ENCODE peak calls at places on chromosomes 2 and 18, in eight cellular contexts. One of them, this sample, is unnamed.

GRCh38 chr2:85394256-85394655 is 15.9 kb downstream of the CAPG start:
- DNase-seq in stomach: no peak
- DNase-seq in K562: no peak
- DNase-seq in spleen: peak
- DNase-seq in transverse colon: no peak
- DNase-seq in body of pancreas: no peak
- DNase-seq in prostate gland: no peak
- DNase-seq in H54: no peak
- DNase-seq in this sample: no peak

GRCh38 chr2:158723921-158724802 is 71.0 kb upstream of the DAPL1 start:
- DNase-seq in body of pancreas: no peak
- DNase-seq in stomach: peak
- DNase-seq in transverse colon: no peak
- DNase-seq in K562: peak
- DNase-seq in H54: peak
- DNase-seq in prostate gland: peak
- DNase-seq in spleen: no peak
- DNase-seq in this sample: peak

GRCh38 chr2:228767196-228767595 is 503.9 kb downstream of the PID1 start:
- DNase-seq in body of pancreas: no peak
- DNase-seq in prostate gland: no peak
- DNase-seq in spleen: no peak
- DNase-seq in stomach: no peak
- DNase-seq in transverse colon: no peak
- DNase-seq in H54: no peak
- DNase-seq in K562: no peak
- DNase-seq in this sample: no peak

GRCh38 chr2:203909192-203909945 is 27.2 kb upstream of the ICOS start:
- DNase-seq in transverse colon: peak
- DNase-seq in K562: no peak
- DNase-seq in prostate gland: no peak
- DNase-seq in body of pancreas: peak
- DNase-seq in stomach: no peak
- DNase-seq in spleen: no peak
- DNase-seq in H54: peak
- DNase-seq in this sample: peak

GRCh38 chr18:71168576-71169145 is 879.8 kb downstream of the SOCS6 start:
- DNase-seq in prostate gland: no peak
- DNase-seq in K562: no peak
- DNase-seq in spleen: no peak
- DNase-seq in body of pancreas: no peak
- DNase-seq in stomach: no peak
- DNase-seq in transverse colon: no peak
- DNase-seq in H54: no peak
- DNase-seq in this sample: no peak

GRCh38 chr2:197909377-197909776 is 105.0 kb downstream of the PLCL1 start:
- DNase-seq in K562: no peak
- DNase-seq in body of pancreas: peak
- DNase-seq in stomach: no peak
- DNase-seq in transverse colon: no peak
- DNase-seq in prostate gland: no peak
- DNase-seq in spleen: no peak
- DNase-seq in H54: no peak
- DNase-seq in this sample: no peak

GRCh38 chr2:30208453-30208852 is 22.9 kb upstream of the LBH start:
- DNase-seq in body of pancreas: peak
- DNase-seq in transverse colon: peak
- DNase-seq in H54: peak
- DNase-seq in prostate gland: peak
- DNase-seq in K562: peak
- DNase-seq in spleen: no peak
- DNase-seq in stomach: peak
- DNase-seq in this sample: peak

GRCh38 chr2:96868555-96869280 is 1.2 kb downstream of the SEMA4C start:
- DNase-seq in prostate gland: peak
- DNase-seq in transverse colon: peak
- DNase-seq in K562: peak
- DNase-seq in body of pancreas: peak
- DNase-seq in spleen: peak
- DNase-seq in H54: peak
- DNase-seq in stomach: peak
- DNase-seq in this sample: peak

GRCh38 chr2:226752887-226753286 is 46.7 kb downstream of the IRS1 start:
- DNase-seq in prostate gland: no peak
- DNase-seq in body of pancreas: no peak
- DNase-seq in stomach: no peak
- DNase-seq in H54: no peak
- DNase-seq in transverse colon: no peak
- DNase-seq in K562: no peak
- DNase-seq in spleen: no peak
- DNase-seq in this sample: no peak

GRCh38 chr2:206158563-206159345 is 490 bp downstream of the NDUFS1 start:
- DNase-seq in K562: no peak
- DNase-seq in stomach: no peak
- DNase-seq in transverse colon: no peak
- DNase-seq in prostate gland: no peak
- DNase-seq in body of pancreas: no peak
- DNase-seq in spleen: no peak
- DNase-seq in H54: no peak
- DNase-seq in this sample: peak

GRCh38 chr2:139917723-139918384 is 1137.7 kb upstream of the NXPH2 start:
- DNase-seq in prostate gland: no peak
- DNase-seq in transverse colon: no peak
- DNase-seq in K562: no peak
- DNase-seq in spleen: no peak
- DNase-seq in H54: no peak
- DNase-seq in body of pancreas: no peak
- DNase-seq in stomach: no peak
- DNase-seq in this sample: no peak

GRCh38 chr2:238288650-238289573 is 502 bp upstream of the PER2 start:
- DNase-seq in H54: peak
- DNase-seq in body of pancreas: peak
- DNase-seq in spleen: peak
- DNase-seq in transverse colon: peak
- DNase-seq in prostate gland: peak
- DNase-seq in K562: peak
- DNase-seq in stomach: peak
- DNase-seq in this sample: peak

GRCh38 chr18:57687970-57688369 is 66.3 kb upstream of the NARS1 start:
- DNase-seq in prostate gland: no peak
- DNase-seq in stomach: no peak
- DNase-seq in body of pancreas: no peak
- DNase-seq in K562: no peak
- DNase-seq in transverse colon: no peak
- DNase-seq in H54: no peak
- DNase-seq in spleen: no peak
- DNase-seq in this sample: no peak

GRCh38 chr2:203209538-203209937 is 29.3 kb upstream of the CYP20A1 start:
- DNase-seq in prostate gland: no peak
- DNase-seq in body of pancreas: no peak
- DNase-seq in stomach: no peak
- DNase-seq in H54: no peak
- DNase-seq in K562: no peak
- DNase-seq in spleen: no peak
- DNase-seq in transverse colon: no peak
- DNase-seq in this sample: no peak

GRCh38 chr2:233803994-233804393 is 25.9 kb downstream of the MROH2A start:
- DNase-seq in stomach: peak
- DNase-seq in body of pancreas: no peak
- DNase-seq in transverse colon: no peak
- DNase-seq in spleen: peak
- DNase-seq in prostate gland: no peak
- DNase-seq in K562: no peak
- DNase-seq in H54: no peak
- DNase-seq in this sample: no peak

GRCh38 chr2:237644059-237644703 is 16.8 kb downstream of the LRRFIP1 start:
- DNase-seq in prostate gland: no peak
- DNase-seq in body of pancreas: no peak
- DNase-seq in stomach: no peak
- DNase-seq in spleen: no peak
- DNase-seq in H54: no peak
- DNase-seq in transverse colon: no peak
- DNase-seq in K562: no peak
- DNase-seq in this sample: no peak

DNA sequence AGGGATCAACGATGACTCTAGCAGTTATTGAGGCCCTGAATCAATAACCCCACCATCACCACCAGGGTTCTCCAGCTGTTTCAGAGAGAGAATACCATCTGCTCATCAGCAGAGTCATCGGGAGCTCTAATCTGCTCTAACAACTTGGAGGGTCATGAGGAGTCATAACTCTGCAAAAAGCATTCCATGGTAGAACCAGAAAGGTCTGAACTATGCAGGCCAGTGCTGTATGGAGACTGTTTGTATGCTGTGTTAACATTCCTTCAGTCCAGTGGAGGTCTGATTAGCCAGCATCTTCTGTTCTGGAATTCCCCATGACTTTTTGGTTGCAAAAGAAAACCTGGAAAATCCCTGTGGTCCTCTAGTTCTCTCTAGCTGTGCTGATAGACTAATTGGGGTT is 9.4 kb upstream of the ITGB6 start:
- DNase-seq in prostate gland: no peak
- DNase-seq in transverse colon: no peak
- DNase-seq in stomach: no peak
- DNase-seq in body of pancreas: no peak
- DNase-seq in H54: no peak
- DNase-seq in spleen: no peak
- DNase-seq in K562: no peak
- DNase-seq in this sample: no peak
- TF ChIP-seq POLR2A in prostate gland: no peak
- TF ChIP-seq POLR2A in transverse colon: no peak
- TF ChIP-seq POLR2A in stomach: no peak
- TF ChIP-seq POLR2A in body of pancreas: no peak
- TF ChIP-seq POLR2A in H54: no peak
- TF ChIP-seq POLR2A in spleen: no peak
- TF ChIP-seq POLR2A in K562: no peak
- TF ChIP-seq POLR2A in this sample: no peak

DNA sequence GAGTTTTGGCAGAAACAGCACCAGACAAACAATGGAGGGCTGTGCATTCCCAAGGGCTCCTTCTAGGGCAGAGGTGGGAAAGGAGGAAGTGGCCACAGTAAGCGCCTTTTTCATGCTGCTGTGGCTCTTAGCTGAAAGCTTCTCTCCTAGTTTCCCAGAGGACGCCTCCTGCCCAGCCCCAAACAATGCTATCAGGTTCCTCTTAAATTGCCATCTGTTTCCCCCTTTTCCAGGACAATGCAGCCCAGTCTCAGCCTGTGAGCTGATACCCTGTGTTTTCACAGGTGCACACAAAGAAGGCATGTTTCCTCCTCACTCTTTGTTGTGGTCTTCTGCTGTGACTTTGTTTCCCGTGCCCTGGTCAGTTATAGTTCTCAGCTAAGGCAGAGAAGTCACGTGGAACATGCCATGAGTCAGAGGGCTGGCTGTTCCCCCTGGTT is 5.4 kb upstream of the FAM124B start:
- DNase-seq in spleen: no peak
- DNase-seq in H54: no peak
- DNase-seq in prostate gland: no peak
- DNase-seq in transverse colon: no peak
- DNase-seq in K562: no peak
- DNase-seq in stomach: no peak
- DNase-seq in body of pancreas: no peak
- DNase-seq in this sample: no peak
- TF ChIP-seq POLR2A in spleen: no peak
- TF ChIP-seq POLR2A in H54: no peak
- TF ChIP-seq POLR2A in prostate gland: no peak
- TF ChIP-seq POLR2A in transverse colon: no peak
- TF ChIP-seq POLR2A in K562: no peak
- TF ChIP-seq POLR2A in stomach: no peak
- TF ChIP-seq POLR2A in body of pancreas: no peak
- TF ChIP-seq POLR2A in this sample: no peak

GRCh38 chr2:171434671-171434980 is 600 bp downstream of the DCAF17 start:
- DNase-seq in K562: no peak
- DNase-seq in transverse colon: peak
- DNase-seq in body of pancreas: no peak
- DNase-seq in spleen: no peak
- DNase-seq in stomach: no peak
- DNase-seq in H54: no peak
- DNase-seq in prostate gland: peak
- DNase-seq in this sample: no peak
- TF ChIP-seq POLR2A in K562: no peak
- TF ChIP-seq POLR2A in transverse colon: no peak
- TF ChIP-seq POLR2A in body of pancreas: no peak
- TF ChIP-seq POLR2A in spleen: no peak
- TF ChIP-seq POLR2A in stomach: no peak
- TF ChIP-seq POLR2A in H54: peak
- TF ChIP-seq POLR2A in prostate gland: no peak
- TF ChIP-seq POLR2A in this sample: no peak

GRCh38 chr18:76476665-76477561 is 18.1 kb downstream of the ZNF516 start:
- DNase-seq in stomach: no peak
- DNase-seq in spleen: no peak
- DNase-seq in K562: no peak
- DNase-seq in body of pancreas: no peak
- DNase-seq in prostate gland: no peak
- DNase-seq in H54: no peak
- DNase-seq in transverse colon: no peak
- DNase-seq in this sample: peak
- TF ChIP-seq POLR2A in stomach: no peak
- TF ChIP-seq POLR2A in spleen: no peak
- TF ChIP-seq POLR2A in K562: no peak
- TF ChIP-seq POLR2A in body of pancreas: no peak
- TF ChIP-seq POLR2A in prostate gland: no peak
- TF ChIP-seq POLR2A in H54: no peak
- TF ChIP-seq POLR2A in transverse colon: no peak
- TF ChIP-seq POLR2A in this sample: no peak

GRCh38 chr18:4454548-4455112 is 477 bp downstream of the DLGAP1 start:
- DNase-seq in prostate gland: no peak
- DNase-seq in stomach: no peak
- DNase-seq in body of pancreas: peak
- DNase-seq in spleen: no peak
- DNase-seq in K562: no peak
- DNase-seq in H54: no peak
- DNase-seq in transverse colon: no peak
- DNase-seq in this sample: no peak

GRCh38 chr18:4450065-4450676 is 4.9 kb downstream of the DLGAP1 start:
- DNase-seq in K562: no peak
- DNase-seq in transverse colon: no peak
- DNase-seq in H54: no peak
- DNase-seq in stomach: no peak
- DNase-seq in body of pancreas: no peak
- DNase-seq in prostate gland: no peak
- DNase-seq in spleen: no peak
- DNase-seq in this sample: no peak

GRCh38 chr18:4453712-4454547 is 1.2 kb downstream of the DLGAP1 start:
- DNase-seq in K562: no peak
- DNase-seq in spleen: peak
- DNase-seq in transverse colon: no peak
- DNase-seq in H54: no peak
- DNase-seq in prostate gland: no peak
- DNase-seq in body of pancreas: peak
- DNase-seq in stomach: no peak
- DNase-seq in this sample: no peak

GRCh38 chr18:4455113-4455811 is at the start of gene DLGAP1:
- DNase-seq in stomach: peak
- DNase-seq in H54: no peak
- DNase-seq in body of pancreas: peak
- DNase-seq in prostate gland: peak
- DNase-seq in spleen: peak
- DNase-seq in K562: no peak
- DNase-seq in transverse colon: peak
- DNase-seq in this sample: peak
- TF ChIP-seq POLR2A in stomach: no peak
- TF ChIP-seq POLR2A in H54: no peak
- TF ChIP-seq POLR2A in body of pancreas: no peak
- TF ChIP-seq POLR2A in prostate gland: no peak
- TF ChIP-seq POLR2A in spleen: no peak
- TF ChIP-seq POLR2A in K562: no peak
- TF ChIP-seq POLR2A in transverse colon: no peak
- TF ChIP-seq POLR2A in this sample: no peak